ENCODE peak calls at places on chromosomes 3 and 15, in six cellular contexts. K, S, N, L, J and F are unnamed samples.

GRCh38 chr3:73009008-73009407 is 12.4 kb downstream of the PPP4R2 start:
- DNase-seq in K (no peak), S (no peak), N (no peak), L (no peak), J (no peak), F (no peak)

GRCh38 chr15:41695750-41696436 is 35.7 kb downstream of the MGA start:
- DNase-seq in K (peak), S (peak), N (peak), L (no peak), J (peak), F (peak)

GRCh38 chr3:127607675-127608361 is 9.6 kb downstream of the MCM2 start:
- DNase-seq in K (no peak), S (no peak), N (no peak), L (no peak), J (no peak), F (no peak)

GRCh38 chr3:127658234-127658633 is 14.5 kb upstream of the ABTB1 start:
- DNase-seq in K (no peak), S (no peak), N (no peak), L (no peak), J (no peak), F (no peak)

GRCh38 chr3:177642482-177643163 is 445.3 kb upstream of the TBL1XR1 start:
- DNase-seq in K (no peak), S (no peak), N (no peak), L (no peak), J (no peak), F (no peak)

GRCh38 chr15:39592500-39592899 is 11.6 kb downstream of the THBS1 start:
- DNase-seq in K (no peak), S (no peak), N (no peak), L (no peak), J (no peak), F (no peak)

GRCh38 chr15:36501063-36501678 is 78.3 kb upstream of the CDIN1 start:
- DNase-seq in K (peak), S (peak), N (peak), L (no peak), J (peak), F (no peak)

GRCh38 chr15:31326729-31327673 is at the start of gene KLF13:
- DNase-seq in K (no peak), S (peak), N (peak), L (no peak), J (no peak), F (no peak)

GRCh38 chr3:112561085-112561692 is 573 bp downstream of the ATG3 start:
- DNase-seq in K (peak), S (peak), N (peak), L (no peak), J (peak), F (no peak)

GRCh38 chr3:21672303-21672702 is 78.7 kb downstream of the ZNF385D start:
- DNase-seq in K (no peak), S (no peak), N (peak), L (no peak), J (no peak), F (no peak)

GRCh38 chr15:90001062-90001682 is at the start of gene ZNF710:
- DNase-seq in K (peak), S (peak), N (peak), L (no peak), J (peak), F (peak)

GRCh38 chr3:12993623-12994356 is 79.4 kb downstream of the IQSEC1 start:
- DNase-seq in K (no peak), S (peak), N (no peak), L (no peak), J (no peak), F (no peak)

GRCh38 chr3:194031867-194032635 is 103.9 kb upstream of the HES1 start:
- DNase-seq in K (no peak), S (no peak), N (peak), L (no peak), J (no peak), F (no peak)

GRCh38 chr3:11658180-11658579 is 14.5 kb upstream of the VGLL4 start:
- DNase-seq in K (no peak), S (no peak), N (no peak), L (no peak), J (no peak), F (no peak)

GRCh38 chr3:195526492-195526891 is 16.6 kb downstream of the PPP1R2 start:
- DNase-seq in K (no peak), S (peak), N (no peak), L (no peak), J (no peak), F (no peak)

GRCh38 chr15:45112592-45113379 is 1.2 kb downstream of the DUOX2 start:
- DNase-seq in K (no peak), S (no peak), N (no peak), L (no peak), J (no peak), F (no peak)

GRCh38 chr3:120126016-120126415 is 31.8 kb upstream of the GSK3B start:
- DNase-seq in K (no peak), S (no peak), N (no peak), L (no peak), J (no peak), F (no peak)

GRCh38 chr3:168048414-168049330 is 47.1 kb downstream of the GOLIM4 start:
- DNase-seq in K (no peak), S (no peak), N (no peak), L (no peak), J (no peak), F (no peak)

GRCh38 chr3:37257581-37257980 is 83.2 kb upstream of the LRRFIP2 start:
- DNase-seq in K (no peak), S (no peak), N (no peak), L (no peak), J (no peak), F (no peak)

GRCh38 chr3:37254316-37254715 is 79.9 kb upstream of the LRRFIP2 start:
- DNase-seq in K (no peak), S (no peak), N (no peak), L (no peak), J (no peak), F (no peak)

GRCh38 chr3:37255990-37256308 is 81.6 kb upstream of the LRRFIP2 start:
- DNase-seq in K (no peak), S (no peak), N (no peak), L (no peak), J (no peak), F (no peak)

GRCh38 chr3:37259291-37259690 is 84.9 kb upstream of the LRRFIP2 start:
- DNase-seq in K (no peak), S (no peak), N (no peak), L (no peak), J (no peak), F (no peak)

DNA sequence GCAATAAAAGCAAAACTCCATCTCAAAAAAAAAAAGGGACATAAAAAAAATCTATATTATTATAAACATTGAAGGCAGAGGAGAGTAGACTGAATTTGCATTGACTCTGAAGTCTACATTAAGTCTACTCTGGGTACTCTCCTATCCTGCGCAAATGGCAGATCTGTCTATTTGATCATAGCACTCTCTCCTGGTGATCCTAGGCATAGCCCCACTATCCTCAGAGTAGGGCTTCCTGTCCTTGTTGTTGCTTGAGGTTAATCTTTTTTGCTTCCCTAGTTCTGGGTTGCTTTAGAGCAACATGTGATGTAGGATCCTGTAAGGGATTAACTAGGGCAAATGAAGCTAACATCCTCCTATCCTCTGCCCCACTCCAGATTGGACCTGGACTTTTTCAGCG is 82.1 kb upstream of the LRRFIP2 start:
- DNase-seq in K (no peak), S (peak), N (no peak), L (no peak), J (no peak), F (no peak)
- TF ChIP-seq CTCF in K (no peak), S (peak), N (no peak), L (no peak), J (peak), F (no peak)

GRCh38 chr3:66831931-66832330 is 166.2 kb upstream of the KBTBD8 start:
- DNase-seq in K (no peak), S (no peak), N (no peak), L (no peak), J (no peak), F (no peak)

GRCh38 chr3:66836363-66837152 is 161.5 kb upstream of the KBTBD8 start:
- DNase-seq in K (no peak), S (no peak), N (no peak), L (no peak), J (no peak), F (no peak)
- TF ChIP-seq CTCF in K (peak), S (no peak), N (no peak), L (no peak), J (no peak), F (no peak)

GRCh38 chr3:118705827-118706226 is 328.8 kb downstream of the IGSF11 start:
- DNase-seq in K (no peak), S (no peak), N (no peak), L (no peak), J (no peak), F (no peak)
- TF ChIP-seq CTCF in K (no peak), S (no peak), N (no peak), L (no peak), J (no peak), F (no peak)

GRCh38 chr3:4426261-4426781 is 40.7 kb downstream of the SUMF1 start:
- DNase-seq in K (no peak), S (no peak), N (no peak), L (no peak), J (no peak), F (no peak)

GRCh38 chr3:4426782-4427344 is 40.2 kb downstream of the SUMF1 start:
- DNase-seq in K (no peak), S (peak), N (peak), L (no peak), J (no peak), F (peak)

GRCh38 chr3:4432233-4432632 is 34.8 kb downstream of the SUMF1 start:
- DNase-seq in K (no peak), S (no peak), N (no peak), L (no peak), J (no peak), F (no peak)

GRCh38 chr3:4425707-4426106 is 41.4 kb downstream of the SUMF1 start:
- DNase-seq in K (no peak), S (no peak), N (no peak), L (no peak), J (no peak), F (no peak)

DNA sequence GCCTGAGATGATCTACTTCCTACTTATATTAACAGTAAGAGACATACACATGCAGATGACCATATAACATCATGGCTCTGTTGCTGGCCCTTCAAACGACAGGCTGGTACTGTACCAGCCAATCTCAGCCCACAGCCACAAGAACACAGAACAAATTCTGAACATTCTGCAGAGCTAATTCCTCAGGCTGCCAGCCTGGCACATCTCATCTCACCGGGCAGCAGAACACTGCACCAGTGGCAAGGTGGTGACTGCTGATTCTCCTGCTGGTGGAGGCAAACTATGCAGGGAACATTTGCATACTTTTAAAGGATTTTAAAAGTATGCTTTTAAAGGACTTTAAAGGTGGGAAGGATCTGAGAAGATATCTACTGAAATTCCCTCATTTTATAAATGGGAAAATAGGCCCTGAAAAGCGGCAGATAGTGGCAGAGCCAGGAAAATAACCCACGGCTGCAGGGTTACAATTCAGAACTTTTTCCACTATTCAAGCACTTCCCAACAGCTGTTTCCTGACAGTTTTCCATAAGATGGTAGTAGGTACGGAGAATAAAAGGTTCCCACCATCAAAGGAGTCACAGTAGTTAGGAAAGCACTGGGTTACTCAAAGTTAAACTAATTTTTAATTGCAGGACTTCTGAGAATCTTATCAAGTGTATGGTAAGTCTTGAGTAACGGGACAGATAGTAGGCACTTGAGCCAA is 37.3 kb downstream of the SUMF1 start:
- DNase-seq in K (no peak), S (no peak), N (no peak), L (no peak), J (no peak), F (no peak)
- TF ChIP-seq CTCF in K (no peak), S (no peak), N (no peak), L (peak), J (no peak), F (no peak)

GRCh38 chr3:147394168-147394941 is 12.0 kb downstream of the ZIC4 start:
- DNase-seq in K (no peak), S (no peak), N (no peak), L (no peak), J (no peak), F (no peak)

GRCh38 chr3:147390589-147391569 is 15.5 kb downstream of the ZIC4 start:
- DNase-seq in K (no peak), S (no peak), N (no peak), L (no peak), J (no peak), F (no peak)

GRCh38 chr3:147391726-147392082 is 14.6 kb downstream of the ZIC4 start:
- DNase-seq in K (no peak), S (no peak), N (no peak), L (no peak), J (no peak), F (no peak)

GRCh38 chr3:147393261-147393964 is 12.9 kb downstream of the ZIC4 start:
- DNase-seq in K (no peak), S (no peak), N (no peak), L (no peak), J (no peak), F (no peak)

GRCh38 chr3:147392083-147392916 is 14.0 kb downstream of the ZIC4 start:
- DNase-seq in K (no peak), S (no peak), N (no peak), L (no peak), J (no peak), F (no peak)
- TF ChIP-seq CTCF in K (no peak), S (no peak), N (no peak), L (no peak), J (no peak), F (no peak)

GRCh38 chr3:31210068-31210650 is 315.7 kb upstream of the GADL1 start:
- DNase-seq in K (no peak), S (peak), N (peak), L (peak), J (no peak), F (no peak)
- TF ChIP-seq CTCF in K (no peak), S (peak), N (no peak), L (peak), J (no peak), F (no peak)